ENCODE peak calls at places on chromosomes 16 and 17, in five cellular contexts. B, M, H, A and D are unnamed samples.

GRCh38 chr16:74724820-74725549 is 24.3 kb upstream of the MLKL start:
- DNase-seq in B (no peak), M (no peak), H (no peak), A (no peak), D (no peak)

GRCh38 chr16:52451971-52452421 is 94.9 kb downstream of the TOX3 start:
- DNase-seq in B (no peak), M (no peak), H (no peak), A (no peak), D (no peak)

GRCh38 chr16:67248401-67249177 is at the start of gene SLC9A5:
- DNase-seq in B (peak; percentile 62), M (no peak), H (no peak), A (peak; percentile 48), D (no peak)

GRCh38 chr17:50176559-50177471 is 11.0 kb downstream of the SGCA start:
- DNase-seq in B (no peak), M (no peak), H (no peak), A (no peak), D (no peak)

GRCh38 chr17:70165383-70165782 is 3.9 kb upstream of the KCNJ2 start:
- DNase-seq in B (no peak), M (no peak), H (no peak), A (no peak), D (no peak)

GRCh38 chr16:72072514-72073342 is 9.7 kb downstream of the HPR start:
- DNase-seq in B (no peak), M (peak; percentile 10), H (no peak), A (peak; percentile 20), D (no peak)

GRCh38 chr16:57962046-57962445 is 8.9 kb downstream of the CNGB1 start:
- DNase-seq in B (no peak), M (no peak), H (no peak), A (no peak), D (no peak)

GRCh38 chr16:69306031-69306430 is 5.1 kb upstream of the VPS4A start:
- DNase-seq in B (no peak), M (peak; percentile 19), H (no peak), A (no peak), D (no peak)

GRCh38 chr16:8866118-8866883 is 2.5 kb downstream of the CARHSP1 start:
- DNase-seq in B (no peak), M (no peak), H (peak; percentile 7), A (no peak), D (no peak)

GRCh38 chr17:3804503-3804931 is 3.5 kb upstream of the ITGAE start:
- DNase-seq in B (peak; percentile 78), M (no peak), H (no peak), A (no peak), D (no peak)

GRCh38 chr16:11972128-11972527 is 4.4 kb upstream of the SNX29 start:
- DNase-seq in B (no peak), M (no peak), H (no peak), A (no peak), D (no peak)

GRCh38 chr17:7559307-7560171 is 989 bp downstream of the TNFSF13 start:
- DNase-seq in B (no peak), M (no peak), H (no peak), A (no peak), D (no peak)

GRCh38 chr16:68383858-68384257 is 64.5 kb downstream of the SMPD3 start:
- DNase-seq in B (no peak), M (no peak), H (no peak), A (no peak), D (no peak)

GRCh38 chr17:75591722-75592302 is 4.2 kb downstream of the MYO15B start:
- DNase-seq in B (no peak), M (no peak), H (no peak), A (no peak), D (no peak)

GRCh38 chr16:57534881-57535658 is 1.3 kb downstream of the CCDC102A start:
- DNase-seq in B (peak; percentile 22), M (no peak), H (no peak), A (no peak), D (no peak)

GRCh38 chr17:33696102-33696501 is 403.0 kb upstream of the ASIC2 start:
- DNase-seq in B (no peak), M (no peak), H (no peak), A (no peak), D (no peak)

GRCh38 chr17:43068570-43069367 is 43.7 kb downstream of the RND2 start:
- DNase-seq in B (no peak), M (no peak), H (no peak), A (no peak), D (no peak)